ENCODE peak calls at places on chromosomes 6 and 20, in nine cellular contexts. T, F, X, M, N, S, L, Z and V are unnamed samples.
A peak's percentile ranks its signal among the peaks of the same experiment; 100 is the strongest.

GRCh38 chr20:22630698-22631097 is 46.3 kb upstream of the FOXA2 start:
- DNase-seq in L (no peak), X (no peak), F (peak; percentile 81), M (no peak), Z (no peak), S (no peak), N (no peak), T (no peak), V (peak; percentile 78)

GRCh38 chr6:56954389-56955170 is at the start of gene BEND6:
- DNase-seq in L (peak; percentile 97), M (peak; percentile 72), F (peak; percentile 40), S (peak; percentile 83), X (peak; percentile 83), N (peak; percentile 73), Z (peak; percentile 60), T (peak; percentile 30), V (peak; percentile 75)

GRCh38 chr6:112004397-112005341 is 49.2 kb upstream of the CCN6 start:
- DNase-seq in S (no peak), X (no peak), F (no peak), N (no peak), T (no peak), M (no peak), Z (no peak), L (no peak), V (no peak)

GRCh38 chr20:41412324-41412723 is 45.7 kb upstream of the EMILIN3 start:
- DNase-seq in F (no peak), X (no peak), N (no peak), S (no peak), T (no peak), Z (no peak), L (no peak), M (no peak), V (no peak)

GRCh38 chr6:162974685-162975084 is 246.9 kb downstream of the PACRG start:
- DNase-seq in M (no peak), Z (no peak), N (no peak), L (peak; percentile 69), F (no peak), X (peak; percentile 32), T (no peak), S (peak; percentile 11), V (no peak)

GRCh38 chr6:1104988-1105670 is 206.8 kb upstream of the FOXQ1 start:
- DNase-seq in L (no peak), X (no peak), F (no peak), N (no peak), T (no peak), S (no peak), Z (no peak), M (no peak), V (no peak)

GRCh38 chr6:160356074-160356754 is 8.0 kb downstream of the SLC22A3 start:
- DNase-seq in S (no peak), Z (no peak), F (peak; percentile 94), X (no peak), L (no peak), N (no peak), M (no peak), T (no peak), V (no peak)

GRCh38 chr20:36736451-36737182 is 9.3 kb downstream of the NDRG3 start:
- DNase-seq in M (no peak), N (no peak), S (no peak), F (no peak), T (no peak), L (no peak), Z (no peak), X (no peak), V (no peak)

GRCh38 chr20:3801846-3802245 is 5.7 kb downstream of the CDC25B start:
- DNase-seq in S (no peak), N (no peak), Z (no peak), F (no peak), M (no peak), T (no peak), L (no peak), X (no peak), V (no peak)

GRCh38 chr6:7546832-7547714 is 5.6 kb downstream of the DSP start:
- DNase-seq in X (no peak), L (no peak), N (no peak), T (no peak), F (no peak), M (no peak), S (no peak), Z (no peak), V (no peak)

GRCh38 chr20:59809630-59810375 is 123.6 kb downstream of the SYCP2 start:
- DNase-seq in F (no peak), N (no peak), M (no peak), T (no peak), L (no peak), X (no peak), S (no peak), Z (no peak), V (no peak)

GRCh38 chr20:9949563-9949962 is 85.2 kb upstream of the ANKEF1 start:
- DNase-seq in S (no peak), N (no peak), F (no peak), T (no peak), M (no peak), L (no peak), Z (no peak), X (no peak), V (no peak)

GRCh38 chr6:110949679-110950285 is 8.7 kb upstream of the GTF3C6 start:
- DNase-seq in N (peak; percentile 39), T (no peak), M (no peak), Z (peak; percentile 37), L (peak; percentile 65), X (peak; percentile 63), F (no peak), S (no peak), V (peak; percentile 0)

GRCh38 chr6:105382477-105382876 is 20.4 kb downstream of the PREP start:
- DNase-seq in X (no peak), N (no peak), S (no peak), Z (no peak), M (no peak), L (no peak), F (no peak), T (no peak), V (no peak)

GRCh38 chr6:70860044-70860443 is 96.8 kb downstream of the B3GAT2 start:
- DNase-seq in X (peak; percentile 25), T (no peak), S (no peak), L (peak; percentile 39), Z (no peak), M (no peak), N (no peak), F (no peak), V (no peak)

GRCh38 chr6:131721161-131721560 is 10.3 kb upstream of the CTAGE9 start:
- DNase-seq in X (no peak), N (no peak), F (no peak), M (no peak), L (no peak), Z (no peak), S (no peak), T (no peak), V (no peak)

GRCh38 chr20:62850333-62850974 is 11.2 kb downstream of the TCFL5 start:
- DNase-seq in N (no peak), X (no peak), T (no peak), L (no peak), S (peak; percentile 88), M (no peak), Z (no peak), F (no peak), V (no peak)

GRCh38 chr6:52130440-52130839 is 43.0 kb upstream of the PKHD1 start:
- DNase-seq in Z (no peak), T (no peak), L (no peak), F (no peak), S (no peak), M (no peak), X (no peak), N (no peak), V (no peak)

GRCh38 chr20:39813190-39813829 is 851.2 kb downstream of the DHX35 start:
- DNase-seq in Z (no peak), S (no peak), F (no peak), L (no peak), X (no peak), T (no peak), M (no peak), N (no peak), V (no peak)

GRCh38 chr6:88294702-88295101 is 128.6 kb upstream of the CNR1 start:
- DNase-seq in M (no peak), X (no peak), F (no peak), L (no peak), N (no peak), S (no peak), T (no peak), Z (no peak), V (no peak)